ENCODE peak calls at places on chromosomes 3 and 15, in six cellular contexts. B, W, D, P, Q and F are unnamed samples.

GRCh38 chr15:70186152-70186551 is 88.4 kb upstream of the TLE3 start:
- DNase-seq in B (no peak), W (no peak), D (no peak), P (no peak), Q (no peak), F (no peak)

GRCh38 chr3:184235381-184236032 is 6.1 kb downstream of the VWA5B2 start:
- DNase-seq in B (no peak), W (no peak), D (no peak), P (no peak), Q (no peak), F (no peak)

GRCh38 chr15:90154861-90155626 is 46.1 kb upstream of the SEMA4B start:
- DNase-seq in B (peak), W (peak), D (peak), P (no peak), Q (no peak), F (no peak)

GRCh38 chr15:44340410-44340809 is 51.9 kb downstream of the GOLM2 start:
- DNase-seq in B (peak), W (no peak), D (no peak), P (no peak), Q (no peak), F (no peak)

GRCh38 chr15:58546635-58547627 is 115.1 kb downstream of the LIPC start:
- DNase-seq in B (peak), W (no peak), D (peak), P (no peak), Q (peak), F (no peak)

GRCh38 chr3:43288366-43288765 is 2.0 kb downstream of the SNRK start:
- DNase-seq in B (peak), W (no peak), D (no peak), P (no peak), Q (no peak), F (no peak)

GRCh38 chr3:111592941-111593340 is 2.2 kb downstream of the ZBED2 start:
- DNase-seq in B (no peak), W (no peak), D (no peak), P (no peak), Q (no peak), F (no peak)

GRCh38 chr3:185625784-185626183 is 39.7 kb downstream of the SENP2 start:
- DNase-seq in B (no peak), W (no peak), D (no peak), P (no peak), Q (no peak), F (no peak)

GRCh38 chr15:40342421-40343313 is 1.9 kb upstream of the CCDC9B start:
- DNase-seq in B (peak), W (no peak), D (no peak), P (no peak), Q (no peak), F (no peak)

GRCh38 chr3:79973917-79974595 is 206.3 kb upstream of the ROBO1 start:
- DNase-seq in B (no peak), W (no peak), D (peak), P (no peak), Q (no peak), F (no peak)

GRCh38 chr3:10783360-10784346 is 32.4 kb upstream of the SLC6A11 start:
- DNase-seq in B (peak), W (no peak), D (peak), P (no peak), Q (peak), F (peak)

GRCh38 chr3:193176690-193177089 is 64.3 kb upstream of the PLAAT1 start:
- DNase-seq in B (no peak), W (no peak), D (no peak), P (no peak), Q (no peak), F (no peak)

GRCh38 chr3:171049831-171050444 is 23.4 kb upstream of the SLC2A2 start:
- DNase-seq in B (peak), W (peak), D (peak), P (no peak), Q (peak), F (no peak)

GRCh38 chr15:37102315-37103021 is 2.1 kb upstream of the MEIS2 start:
- DNase-seq in B (peak), W (no peak), D (peak), P (no peak), Q (no peak), F (no peak)

GRCh38 chr3:25511972-25512721 is 84.1 kb downstream of the RARB start:
- DNase-seq in B (no peak), W (no peak), D (no peak), P (no peak), Q (no peak), F (no peak)

GRCh38 chr15:20341901-20342605 is 199.5 kb downstream of the GOLGA6L6 start:
- DNase-seq in B (no peak), W (peak), D (peak), P (peak), Q (no peak), F (no peak)

GRCh38 chr15:31840849-31841476 is 189.4 kb upstream of the CHRNA7 start:
- DNase-seq in B (no peak), W (no peak), D (no peak), P (no peak), Q (no peak), F (no peak)

GRCh38 chr15:79299836-79300235 is 11.1 kb upstream of the TMED3 start:
- DNase-seq in B (no peak), W (no peak), D (no peak), P (no peak), Q (no peak), F (no peak)

GRCh38 chr15:79290642-79291275 is 8.2 kb downstream of the ANKRD34C start:
- DNase-seq in B (no peak), W (no peak), D (no peak), P (no peak), Q (no peak), F (no peak)

GRCh38 chr15:79292011-79292410 is 9.5 kb downstream of the ANKRD34C start:
- DNase-seq in B (no peak), W (no peak), D (no peak), P (no peak), Q (no peak), F (no peak)

GRCh38 chr15:79294075-79294474 is 11.6 kb downstream of the ANKRD34C start:
- DNase-seq in B (no peak), W (no peak), D (no peak), P (no peak), Q (no peak), F (no peak)

DNA sequence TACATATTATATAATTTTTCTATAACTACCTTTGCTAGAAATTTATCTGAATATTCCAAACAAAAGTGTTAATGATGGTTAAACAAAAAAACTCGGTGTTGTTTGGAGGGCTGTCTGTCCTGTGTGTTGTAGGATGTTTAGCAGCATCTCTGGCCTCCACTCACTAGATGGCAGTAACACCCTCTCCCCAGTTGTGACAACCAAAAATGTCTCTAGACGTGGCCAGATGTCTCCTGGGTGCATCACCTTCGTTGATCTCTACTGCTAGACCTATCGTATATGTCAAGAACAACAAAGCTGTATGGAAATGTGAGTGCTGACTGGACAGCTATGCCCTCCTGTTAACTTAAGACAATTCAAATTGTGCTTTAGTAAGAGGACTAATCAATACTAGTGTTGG is 14.1 kb downstream of the ANKRD34C start:
- DNase-seq in B (no peak), W (no peak), D (peak), P (no peak), Q (peak), F (no peak)
- TF ChIP-seq CTCF in B (no peak), W (no peak), D (no peak), P (no peak), Q (no peak), F (no peak)

GRCh38 chr15:81303241-81304225 is 20.4 kb downstream of the STARD5 start:
- DNase-seq in B (peak), W (no peak), D (no peak), P (no peak), Q (no peak), F (no peak)
- TF ChIP-seq POLR2A in B (no peak), W (no peak), D (no peak), P (no peak), Q (no peak), F (no peak)

DNA sequence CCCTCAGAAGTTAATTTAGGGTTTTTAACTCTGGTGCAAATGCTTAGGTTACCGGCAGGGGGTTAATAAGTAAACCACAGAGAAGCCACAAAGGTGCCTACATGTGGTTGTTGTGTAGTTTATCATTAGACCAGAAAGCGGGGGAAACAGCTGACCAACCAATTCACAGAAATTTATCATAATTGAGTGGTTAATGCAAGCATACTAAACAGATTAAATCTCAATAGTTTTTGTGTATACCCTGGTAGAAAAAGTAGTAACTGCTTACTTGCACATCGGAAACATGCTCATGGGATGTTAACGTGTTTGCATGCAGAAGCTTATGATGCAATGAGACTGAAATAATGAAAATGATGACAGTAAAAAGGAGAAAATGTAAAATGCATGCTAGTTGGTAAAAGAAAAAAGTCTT is 316.0 kb downstream of the PTPRG start:
- DNase-seq in B (no peak), W (no peak), D (no peak), P (no peak), Q (peak), F (no peak)
- TF ChIP-seq CTCF in B (no peak), W (no peak), D (no peak), P (no peak), Q (no peak), F (no peak)

GRCh38 chr15:84979651-84980050 is 2.0 kb upstream of the PDE8A start:
- DNase-seq in B (no peak), W (peak), D (peak), P (no peak), Q (no peak), F (no peak)

GRCh38 chr15:84982301-84982920 is 755 bp downstream of the PDE8A start:
- DNase-seq in B (peak), W (peak), D (peak), P (peak), Q (no peak), F (peak)

GRCh38 chr15:84980196-84981053 is 1.2 kb upstream of the PDE8A start:
- DNase-seq in B (peak), W (peak), D (peak), P (peak), Q (peak), F (peak)

GRCh38 chr15:84981711-84982300 is at the start of gene PDE8A:
- DNase-seq in B (peak), W (peak), D (peak), P (no peak), Q (no peak), F (no peak)

DNA sequence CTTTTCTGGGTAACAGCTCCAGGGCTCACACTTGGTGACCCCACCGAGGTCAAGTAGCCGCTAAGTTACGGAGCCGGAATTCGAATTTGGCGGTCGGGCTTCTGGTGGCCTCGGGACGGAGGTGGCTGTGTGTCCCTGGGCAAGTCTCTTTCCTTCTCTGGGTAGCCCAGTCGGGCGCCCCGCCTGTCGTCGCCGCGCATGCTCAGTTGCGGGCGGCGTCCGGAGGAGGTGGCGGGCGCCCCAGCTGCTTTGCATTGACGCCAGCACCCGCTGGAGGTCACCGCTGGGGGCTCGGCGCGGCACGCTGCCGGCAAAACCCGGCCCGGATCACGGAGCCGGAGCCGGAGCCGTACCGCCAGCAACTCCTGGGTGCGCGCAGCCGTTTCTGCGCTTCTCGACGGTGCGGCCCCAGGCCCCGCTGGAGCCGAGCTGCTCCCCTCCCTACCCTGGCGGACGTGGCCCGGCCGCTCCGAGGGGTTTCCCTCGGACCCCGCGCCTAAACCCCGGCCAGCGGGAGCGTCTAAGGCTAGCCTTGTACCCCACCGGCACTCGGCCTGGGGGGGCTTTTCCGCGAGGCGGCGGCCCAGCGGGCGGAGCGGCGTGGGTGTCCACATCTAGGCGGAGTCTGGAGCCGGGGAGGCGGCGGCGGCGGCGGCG is 474 bp upstream of the PDE8A start:
- DNase-seq in B (peak), W (peak), D (peak), P (peak), Q (peak), F (peak)
- TF ChIP-seq POLR2A in B (no peak), W (peak), D (peak), P (no peak), Q (peak), F (peak)